ENCODE peak calls at places on chromosomes 13 and 19, in ten cellular contexts. O is GM12891; M is thoracic aorta; Z is neural crest cell; P is T-helper 2 cell; X is mammary epithelial cell; Q is stimulated activated CD4-positive, alpha-beta T cell treated with anti-CD3 and anti-CD28 coated beads, Interleukin-4, amount 100 ng/mL, for 48 hours; N is myocyte; T is GM12864; H is stomach. U is an unnamed sample.

GRCh38 chr19:5090780-5091575 is 122.1 kb downstream of the KDM4B start:
- DNase-seq in O (no peak), P (no peak), Z (no peak), Q (no peak), M (no peak), X (no peak), N (peak), H (peak), T (no peak), U (no peak)

GRCh38 chr19:14361824-14362223 is 19.4 kb upstream of the ADGRE5 start:
- DNase-seq in O (no peak), H (no peak), P (no peak), Z (no peak), N (no peak), X (no peak), T (no peak), M (no peak), Q (no peak), U (no peak)

GRCh38 chr19:4742717-4743646 is 19.3 kb upstream of the DPP9 start:
- DNase-seq in Q (no peak), M (no peak), H (no peak), P (no peak), N (no peak), O (no peak), X (no peak), Z (no peak), T (no peak), U (no peak)

GRCh38 chr13:94520001-94520400 is 40.5 kb upstream of the DCT start:
- DNase-seq in M (no peak), H (no peak), O (no peak), P (no peak), Z (no peak), T (no peak), X (no peak), Q (no peak), N (no peak), U (no peak)

GRCh38 chr13:31824705-31825512 is 85.6 kb downstream of the RXFP2 start:
- DNase-seq in Z (no peak), X (no peak), O (no peak), T (no peak), M (no peak), P (no peak), Q (no peak), N (peak), H (no peak), U (no peak)

GRCh38 chr19:51368366-51369282 is at the start of gene CLDND2:
- DNase-seq in T (no peak), Z (no peak), H (no peak), O (no peak), N (no peak), M (no peak), X (no peak), P (no peak), Q (no peak), U (no peak)

GRCh38 chr19:29487432-29487831 is 38.4 kb upstream of the VSTM2B start:
- DNase-seq in Z (no peak), P (no peak), O (no peak), Q (no peak), X (no peak), N (no peak), H (no peak), T (no peak), M (no peak), U (no peak)

GRCh38 chr13:30022256-30022655 is 171.8 kb upstream of the UBL3 start:
- DNase-seq in P (no peak), M (no peak), X (no peak), O (no peak), Q (no peak), T (no peak), N (no peak), Z (no peak), H (no peak), U (no peak)

GRCh38 chr19:6765738-6766356 is 1.4 kb downstream of the SH2D3A start:
- DNase-seq in Q (no peak), P (no peak), M (no peak), X (peak), T (no peak), H (peak), Z (no peak), N (no peak), O (no peak), U (peak)

GRCh38 chr19:35856546-35857149 is at the start of gene KIRREL2:
- DNase-seq in T (no peak), O (no peak), P (peak), H (no peak), X (no peak), M (no peak), N (no peak), Z (peak), Q (no peak), U (no peak)

GRCh38 chr19:42228640-42229039 is 8.5 kb downstream of the ZNF526 start:
- DNase-seq in Z (no peak), O (no peak), H (no peak), P (no peak), M (no peak), N (no peak), X (no peak), T (no peak), Q (no peak), U (no peak)

GRCh38 chr13:30730526-30730925 is 4.8 kb upstream of the ALOX5AP start:
- DNase-seq in O (no peak), P (no peak), M (no peak), X (no peak), N (peak), T (no peak), Q (no peak), H (no peak), Z (peak), U (no peak)

GRCh38 chr19:6141217-6141616 is 5.8 kb downstream of the ACSBG2 start:
- DNase-seq in X (no peak), T (no peak), Q (no peak), Z (no peak), M (no peak), H (no peak), N (no peak), P (no peak), O (no peak), U (no peak)

GRCh38 chr19:18013621-18014111 is 5.7 kb downstream of the ARRDC2 start:
- DNase-seq in P (no peak), H (no peak), X (no peak), T (no peak), O (no peak), N (no peak), Q (no peak), Z (peak), M (no peak), U (peak)

U was measured in breast epithelium.